ENCODE peak calls at places on chromosomes 4 and X, in eight cellular contexts. L is A549, K is suprapubic skin, S is Peyer's patch, E is aorta, X is mammary epithelial cell, J is heart right ventricle, A is sigmoid colon. D is an unnamed sample. For H3K9me3, the result is how much of the 10 kb centered on the place peaks cover.

GRCh38 chrX:118484216-118484903 is 11.3 kb upstream of the DOCK11 start:
- DNase-seq in S (no peak), A (no peak), E (no peak), X (no peak), K (no peak), L (peak), J (no peak), D (no peak)

GRCh38 chr4:25280210-25280609 is 32.4 kb upstream of the ZCCHC4 start:
- DNase-seq in S (no peak), L (no peak), E (no peak), J (no peak), A (no peak), K (no peak), X (no peak), D (no peak)

GRCh38 chr4:95051689-95052026 is 293.9 kb downstream of the BMPR1B start:
- DNase-seq in K (no peak), E (no peak), J (no peak), A (no peak), L (no peak), X (no peak), S (no peak), D (no peak)

GRCh38 chr4:78775278-78776030 is 696 bp upstream of the BMP2K start:
- DNase-seq in K (peak), E (peak), X (peak), S (peak), A (peak), J (peak), L (peak), D (peak)

GRCh38 chr4:48635310-48635709 is 144.8 kb downstream of the FRYL start:
- DNase-seq in J (no peak), X (peak), S (no peak), L (peak), K (no peak), A (no peak), E (no peak), D (no peak)

GRCh38 chrX:107714196-107714811 is 61.3 kb downstream of the TSC22D3 start:
- DNase-seq in A (no peak), S (no peak), K (peak), E (peak), X (no peak), L (no peak), J (no peak), D (no peak)

GRCh38 chr4:113738251-113738650 is 23.3 kb downstream of the CAMK2D start:
- DNase-seq in L (no peak), X (peak), K (no peak), A (no peak), E (no peak), J (no peak), S (no peak), D (no peak)

GRCh38 chr4:166091914-166092510 is 219.0 kb downstream of the TLL1 start:
- DNase-seq in K (no peak), E (no peak), J (no peak), X (peak), A (no peak), S (no peak), L (peak), D (no peak)

GRCh38 chrX:107654778-107655761 is 26.8 kb downstream of the PRPS1 start:
- DNase-seq in S (peak), A (peak), J (peak), L (peak), E (peak), K (peak), X (peak), D (peak)

GRCh38 chr4:27861381-27861787 is 1000.7 kb downstream of the STIM2 start:
- DNase-seq in J (no peak), S (no peak), L (peak), K (no peak), X (peak), A (no peak), E (no peak), D (no peak)

GRCh38 chr4:140971077-140971792 is 162.0 kb downstream of the RNF150 start:
- DNase-seq in X (no peak), L (no peak), A (no peak), S (no peak), J (no peak), K (no peak), E (no peak), D (no peak)

GRCh38 chrX:47651043-47651905 is 911 bp upstream of the ELK1 start:
- DNase-seq in S (no peak), K (no peak), E (no peak), L (no peak), X (no peak), J (no peak), A (no peak), D (no peak)

GRCh38 chr4:3250438-3250955 is 1.5 kb downstream of the MSANTD1 start:
- DNase-seq in A (peak), K (no peak), E (peak), X (no peak), S (no peak), L (no peak), J (no peak), D (no peak)

GRCh38 chr4:85587952-85588351 is 113.0 kb downstream of the ARHGAP24 start:
- DNase-seq in K (no peak), E (no peak), S (no peak), A (no peak), J (no peak), X (no peak), L (no peak), D (no peak)

GRCh38 chr4:273312-274017 is 31.8 kb downstream of the ZNF732 start:
- DNase-seq in X (no peak), K (no peak), L (no peak), S (no peak), E (no peak), J (no peak), A (no peak), D (no peak)
- H3K9me3 ChIP-seq in X (under half), K (half or more), L (under half), S (half or more), E (under half), J (half or more), A (half or more), D (under half)

DNA sequence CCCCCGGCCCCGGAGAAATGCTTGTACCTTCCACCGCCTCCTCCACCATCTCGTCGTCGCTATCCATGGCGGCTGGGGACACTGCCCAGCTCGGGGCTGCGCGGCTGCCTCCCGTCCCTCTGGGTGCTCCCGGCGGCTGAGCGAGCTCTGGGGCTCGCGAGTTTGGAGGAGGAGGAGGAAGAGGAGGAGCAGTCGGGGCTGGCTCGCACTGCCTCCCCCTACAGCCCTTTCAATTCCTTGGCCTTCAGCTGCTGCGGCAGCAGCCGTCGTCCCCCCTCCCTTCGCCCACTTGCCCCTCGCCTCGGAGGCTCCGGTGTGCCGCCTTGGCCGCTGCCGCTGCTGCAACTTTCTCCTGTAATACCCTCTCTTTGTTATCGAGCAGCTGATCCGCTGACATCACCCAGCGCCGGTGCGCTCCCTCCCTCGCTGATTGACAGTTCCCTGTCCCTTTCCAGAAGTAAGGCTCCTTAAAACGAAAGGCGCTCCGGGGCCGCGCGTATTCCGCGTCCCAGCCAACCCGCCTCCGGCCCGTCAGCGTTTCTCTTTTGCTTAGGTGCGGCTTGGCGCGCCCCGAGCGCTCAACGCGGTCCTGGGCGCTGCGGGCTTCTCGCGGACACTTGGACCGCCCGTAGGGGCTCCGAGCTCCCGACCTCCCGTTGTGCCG is at the start of gene SETD7:
- DNase-seq in X (peak), E (peak), L (peak), S (peak), A (peak), K (peak), J (peak), D (peak)
- H3K9me3 ChIP-seq in X (under half), E (under half), L (under half), S (under half), A (under half), K (under half), J (under half), D (under half)

DNA sequence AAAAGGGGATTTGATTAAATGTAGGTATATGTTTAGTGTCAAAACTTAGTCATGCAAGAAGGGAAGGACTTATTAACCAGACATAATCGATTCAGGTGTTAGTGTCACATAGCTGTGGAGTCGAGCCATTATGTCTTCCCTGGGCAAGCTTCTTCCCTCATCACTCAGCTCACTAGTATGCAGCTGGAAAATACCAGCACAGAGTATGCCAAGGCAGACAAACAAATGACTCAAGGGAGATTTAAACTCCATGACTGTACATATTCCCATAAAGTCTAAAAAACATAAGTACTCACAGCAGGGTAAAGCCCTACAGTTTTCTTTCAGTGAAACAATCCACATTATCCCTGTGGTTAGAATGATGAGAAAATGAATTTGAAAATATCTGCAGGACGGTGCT is 304.5 kb downstream of the CBLL2 start:
- DNase-seq in L (peak), X (peak), K (no peak), J (no peak), E (no peak), S (no peak), A (no peak), D (no peak)
- H3K9me3 ChIP-seq in L (under half), X (under half), K (under half), J (under half), E (under half), S (under half), A (under half), D (under half)

GRCh38 chrX:55816023-55816422 is 98.5 kb downstream of the RRAGB start:
- DNase-seq in X (no peak), A (no peak), S (no peak), E (no peak), L (no peak), J (no peak), K (no peak), D (no peak)
- H3K9me3 ChIP-seq in X (under half), A (under half), S (under half), E (under half), L (under half), J (under half), K (under half), D (under half)

GRCh38 chr4:156085073-156085472 is 131.4 kb upstream of the CTSO start:
- DNase-seq in X (no peak), A (no peak), K (no peak), S (no peak), L (no peak), E (no peak), J (no peak), D (no peak)

DNA sequence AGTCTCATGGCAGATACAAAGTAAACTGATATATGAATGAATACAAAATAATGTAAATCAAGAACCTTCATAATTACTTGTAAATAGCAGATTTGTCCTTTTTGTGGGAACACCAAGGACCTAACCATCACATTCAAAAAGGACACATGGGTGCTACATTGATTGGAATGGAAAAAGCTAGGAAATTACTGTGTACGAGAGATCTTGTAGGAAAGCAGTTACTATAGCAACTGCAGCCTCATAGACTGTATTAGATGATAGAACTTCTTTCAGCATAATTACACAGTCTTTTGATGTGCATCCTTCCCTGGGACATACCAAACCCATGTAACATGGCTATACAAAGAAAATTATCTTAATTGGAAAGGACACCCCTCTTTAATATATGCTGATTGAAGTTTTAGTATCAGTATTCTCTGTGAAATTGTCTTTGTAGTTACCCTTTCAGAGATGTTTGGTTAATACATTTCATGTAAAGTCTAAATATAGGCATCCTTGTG is 130.7 kb upstream of the CTSO start:
- DNase-seq in K (no peak), E (no peak), L (no peak), A (no peak), J (no peak), S (no peak), X (no peak), D (no peak)
- H3K9me3 ChIP-seq in K (under half), E (under half), L (under half), A (under half), J (under half), S (under half), X (under half), D (under half)

GRCh38 chrX:117095393-117095792 is 632.6 kb upstream of the CT83 start:
- DNase-seq in L (no peak), E (no peak), J (no peak), K (no peak), A (no peak), X (no peak), S (no peak), D (no peak)

GRCh38 chrX:117094149-117094548 is 631.4 kb upstream of the CT83 start:
- DNase-seq in X (no peak), S (no peak), K (no peak), J (no peak), L (no peak), E (no peak), A (no peak), D (no peak)

GRCh38 chrX:117093319-117093718 is 630.5 kb upstream of the CT83 start:
- DNase-seq in E (no peak), J (no peak), X (no peak), K (no peak), S (no peak), L (no peak), A (no peak), D (no peak)

GRCh38 chrX:117092641-117093040 is 629.9 kb upstream of the CT83 start:
- DNase-seq in S (no peak), J (no peak), K (no peak), A (no peak), L (no peak), X (no peak), E (no peak), D (no peak)

DNA sequence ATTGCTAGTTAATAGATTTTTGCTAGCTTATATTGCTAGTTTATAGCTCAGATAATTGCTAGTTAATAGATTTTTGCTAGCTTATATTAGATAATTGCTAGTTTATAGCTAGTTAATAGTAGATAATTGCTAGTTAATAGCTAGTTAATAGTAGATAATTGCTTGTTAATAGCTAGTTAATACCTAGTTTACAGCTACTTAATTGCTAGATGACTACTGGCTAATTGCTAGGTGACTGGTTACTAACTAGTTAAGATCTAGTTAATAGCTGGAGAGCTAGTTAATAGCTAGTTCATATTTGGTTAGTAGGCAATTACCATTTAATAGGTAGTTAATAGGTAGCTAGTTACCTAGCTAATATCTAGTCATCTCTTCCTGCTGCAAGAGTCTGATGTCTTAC is 633.8 kb upstream of the CT83 start:
- DNase-seq in L (no peak), E (no peak), S (no peak), J (no peak), X (no peak), K (no peak), A (no peak), D (no peak)
- H3K9me3 ChIP-seq in L (under half), E (under half), S (under half), J (under half), X (under half), K (under half), A (under half), D (under half)

DNA sequence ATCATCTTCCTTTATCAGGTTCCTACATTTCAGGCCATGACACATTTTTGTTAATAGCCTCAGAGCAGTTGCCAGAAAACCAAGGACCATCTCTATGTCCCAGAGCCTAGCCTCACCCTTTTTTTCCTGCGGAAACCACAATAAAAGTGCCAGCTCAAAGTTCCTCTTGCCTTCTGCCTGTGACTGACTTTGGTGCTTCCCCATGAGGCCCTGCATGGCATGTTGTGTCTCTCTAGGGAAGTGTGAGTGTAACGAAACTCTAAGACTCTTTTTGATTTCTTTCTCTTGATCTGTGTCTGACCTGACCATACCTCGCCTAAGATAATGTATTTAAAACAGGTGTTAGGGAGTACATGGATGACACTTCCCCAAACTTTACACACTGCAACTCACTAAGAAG is 642.3 kb upstream of the BOD1L1 start:
- DNase-seq in A (no peak), E (no peak), J (no peak), L (no peak), X (no peak), S (no peak), K (no peak), D (peak)
- H3K9me3 ChIP-seq in A (under half), E (under half), J (under half), L (under half), X (under half), S (under half), K (under half), D (under half)